ENCODE peak calls at places on chromosomes 13 and 19, in five cellular contexts. P, S, N, G and A are unnamed samples.

GRCh38 chr13:93522486-93522885 is 295.9 kb downstream of the GPC6 start:
- DNase-seq in S (peak; percentile 59), P (no peak), N (no peak), G (peak; percentile 56), A (no peak)

GRCh38 chr13:51154029-51154555 is 43.0 kb upstream of the C13orf42 start:
- DNase-seq in P (no peak), S (peak; percentile 64), G (peak; percentile 75), N (no peak), A (no peak)

GRCh38 chr13:95509521-95510315 is 42.8 kb upstream of the CLDN10 start:
- DNase-seq in G (peak; percentile 37), P (no peak), N (no peak), S (peak; percentile 63), A (no peak)

GRCh38 chr13:56189439-56189838 is 951.3 kb upstream of the PRR20A start:
- DNase-seq in P (no peak), G (no peak), S (no peak), N (no peak), A (no peak)

GRCh38 chr19:40733149-40733548 is 16.2 kb downstream of the ITPKC start:
- DNase-seq in G (no peak), P (no peak), S (no peak), N (no peak), A (no peak)

GRCh38 chr13:57314897-57315520 is 148.0 kb downstream of the PRR20E start:
- DNase-seq in S (no peak), P (no peak), G (no peak), N (no peak), A (peak; percentile 3)

GRCh38 chr19:31145021-31145420 is 204.2 kb downstream of the TSHZ3 start:
- DNase-seq in S (no peak), P (no peak), G (no peak), N (no peak), A (no peak)

GRCh38 chr19:6223461-6224307 is 56.1 kb downstream of the MLLT1 start:
- DNase-seq in G (no peak), N (no peak), P (no peak), S (no peak), A (no peak)

GRCh38 chr13:42524487-42525034 is 49.4 kb upstream of the TNFSF11 start:
- DNase-seq in P (no peak), G (peak; percentile 25), N (no peak), S (no peak), A (no peak)

GRCh38 chr13:41418751-41419150 is 38.6 kb upstream of the RGCC start:
- DNase-seq in G (no peak), P (no peak), N (no peak), S (no peak), A (no peak)

GRCh38 chr19:18999896-19000620 is 33.3 kb downstream of the SUGP2 start:
- DNase-seq in N (no peak), P (no peak), S (no peak), G (no peak), A (no peak)

GRCh38 chr13:45393941-45394570 is 24.1 kb downstream of the SLC25A30 start:
- DNase-seq in N (no peak), P (peak; percentile 61), G (peak; percentile 68), S (peak; percentile 34), A (peak; percentile 71)

GRCh38 chr19:369876-370275 is 25.3 kb upstream of the MIER2 start:
- DNase-seq in N (no peak), P (no peak), G (no peak), S (no peak), A (no peak)

GRCh38 chr19:48724796-48725753 is 5.5 kb upstream of the MAMSTR start:
- DNase-seq in N (peak; percentile 43), P (no peak), G (peak; percentile 97), S (peak; percentile 71), A (peak; percentile 71)

GRCh38 chr19:29840066-29840950 is 28.5 kb downstream of the CCNE1 start:
- DNase-seq in N (no peak), G (no peak), S (no peak), P (no peak), A (no peak)